ENCODE peak calls at places on chromosomes 13 and 19, in nine cellular contexts. J is A549, V is tibial nerve, T is prostate gland, G is suprapubic skin, L is RWPE2, B is heart left ventricle, I is Peyer's patch, U is breast epithelium. N is an unnamed sample.

GRCh38 chr13:76812206-76812882 is 73.9 kb downstream of the KCTD12 start:
- DNase-seq in G (peak; percentile 81), I (no peak), B (peak; percentile 66), J (no peak), L (no peak), T (no peak), V (peak; percentile 60), U (peak; percentile 21), N (peak; percentile 81)

GRCh38 chr13:50323440-50324070 is 308.3 kb downstream of the KCNRG start:
- DNase-seq in I (no peak), G (no peak), U (no peak), L (no peak), T (no peak), J (no peak), B (no peak), V (no peak), N (no peak)

GRCh38 chr13:66951426-66951825 is 278.7 kb downstream of the PCDH9 start:
- DNase-seq in B (no peak), G (no peak), J (no peak), U (no peak), I (no peak), L (no peak), T (no peak), V (no peak), N (no peak)

GRCh38 chr13:36154567-36155231 is 23.5 kb upstream of the DCLK1 start:
- DNase-seq in L (no peak), U (no peak), T (no peak), B (no peak), V (no peak), I (peak; percentile 46), G (no peak), J (no peak), N (no peak)

GRCh38 chr19:17794731-17795494 is at the start of gene B3GNT3:
- DNase-seq in V (no peak), G (no peak), I (peak; percentile 97), J (peak; percentile 47), T (peak; percentile 30), L (peak; percentile 88), B (peak; percentile 76), U (peak; percentile 24), N (peak; percentile 60)

GRCh38 chr13:91804724-91805123 is 406.3 kb downstream of the GPC5 start:
- DNase-seq in U (no peak), T (no peak), J (no peak), G (no peak), I (no peak), L (no peak), V (no peak), B (no peak), N (no peak)

GRCh38 chr13:105139380-105140285 is 1395.8 kb downstream of the EFNB2 start:
- DNase-seq in J (peak; percentile 46), U (peak; percentile 18), G (peak; percentile 57), L (no peak), V (peak; percentile 8), I (no peak), B (peak; percentile 58), T (no peak), N (peak; percentile 73)

GRCh38 chr13:45242070-45242469 is 41.2 kb upstream of the KCTD4 start:
- DNase-seq in J (no peak), L (no peak), V (no peak), B (no peak), U (no peak), I (no peak), G (no peak), T (peak; percentile 9), N (no peak)

GRCh38 chr19:30293051-30293785 is 79.0 kb upstream of the ZNF536 start:
- DNase-seq in T (no peak), G (no peak), I (no peak), U (no peak), J (no peak), V (no peak), B (no peak), L (no peak), N (no peak)

DNA sequence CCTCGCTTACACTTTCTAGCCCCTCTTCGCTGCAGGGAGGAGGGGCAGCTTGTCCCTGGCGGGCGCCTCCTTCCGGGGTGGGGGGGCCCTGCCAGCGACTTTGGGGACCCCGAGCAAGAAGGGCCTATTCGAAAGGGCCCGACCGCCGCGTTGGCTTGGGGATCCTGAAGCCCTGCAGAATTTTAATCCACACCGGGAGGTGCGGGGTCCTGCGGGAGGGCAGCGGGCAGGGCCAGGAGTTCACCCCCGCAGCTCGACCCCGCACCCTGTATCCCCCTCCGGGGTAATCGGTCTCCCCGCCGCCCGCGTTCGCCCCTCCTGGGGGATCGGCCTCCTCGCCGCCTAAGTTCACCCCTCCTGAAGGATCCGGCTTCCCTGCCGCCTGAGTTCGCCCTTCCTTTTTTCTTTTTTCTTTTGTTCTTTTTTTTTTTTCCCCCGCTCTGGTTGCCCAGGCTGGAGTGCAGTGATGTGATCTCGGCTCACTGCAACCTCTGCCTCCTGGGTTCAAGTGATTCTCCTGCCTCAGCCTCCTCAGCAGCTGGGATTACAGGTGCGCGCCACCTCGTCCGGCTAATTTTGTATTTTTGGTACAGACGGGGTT is 688 bp downstream of the MOB3A start:
- DNase-seq in V (no peak), J (no peak), I (no peak), L (no peak), G (no peak), U (no peak), B (no peak), T (no peak), N (no peak)
- H3K4me1 ChIP-seq in V (peaks cover 34% of the 10 kb centered on the region), J (peaks cover 14% of the 10 kb centered on the region), I (peaks cover 29% of the 10 kb centered on the region), L (peaks cover 28% of the 10 kb centered on the region), G (peaks cover 60% of the 10 kb centered on the region), U (peaks cover 21% of the 10 kb centered on the region), B (peaks cover 60% of the 10 kb centered on the region), T (peaks cover 20% of the 10 kb centered on the region), N (no peaks in the 10 kb centered on the region)

GRCh38 chr13:46388846-46389245 is 1.8 kb upstream of the RUBCNL start:
- DNase-seq in U (no peak), L (no peak), B (no peak), T (no peak), V (no peak), J (no peak), G (no peak), I (no peak), N (no peak)
- H3K4me3 ChIP-seq in U (no peak overlapping the region), L (no peak overlapping the region), B (no peak overlapping the region), T (no peak overlapping the region), V (no peak overlapping the region), J (no peak overlapping the region), G (no peak overlapping the region), I (no peak overlapping the region), N (no peak overlapping the region)

DNA sequence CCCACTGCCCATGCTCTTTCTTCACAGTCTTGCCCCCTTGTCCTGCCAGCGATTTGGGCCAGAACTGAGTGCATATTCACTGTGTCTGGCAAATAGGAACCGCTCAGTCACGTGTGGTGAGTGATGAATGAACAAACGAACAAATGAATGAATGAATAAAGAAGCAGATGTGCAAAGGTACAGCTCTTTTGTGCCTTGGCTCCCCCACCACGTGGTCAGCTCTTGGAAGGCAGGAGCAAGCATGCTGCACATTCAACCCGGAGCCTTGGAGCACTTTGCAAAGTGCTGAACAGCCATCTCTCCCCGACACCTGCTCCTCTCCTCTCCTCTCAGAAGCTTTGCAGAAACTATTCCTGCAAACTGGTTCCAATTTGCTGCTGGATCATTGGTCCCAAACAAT is 52.4 kb downstream of the LATS2 start:
- DNase-seq in J (no peak), B (no peak), T (no peak), G (no peak), I (no peak), V (no peak), U (no peak), L (no peak), N (no peak)
- H3K4me1 ChIP-seq in J (peaks cover 33% of the 10 kb centered on the region), B (peaks cover 82% of the 10 kb centered on the region), T (peaks cover 18% of the 10 kb centered on the region), G (peaks cover 11% of the 10 kb centered on the region), I (no peaks in the 10 kb centered on the region), V (peaks cover 38% of the 10 kb centered on the region), U (no peaks in the 10 kb centered on the region), L (no peaks in the 10 kb centered on the region), N (peaks cover 4% of the 10 kb centered on the region)

GRCh38 chr19:1904385-1905070 is 671 bp upstream of the ADAT3 start:
- DNase-seq in I (no peak), U (peak; percentile 83), B (no peak), T (peak; percentile 93), V (no peak), J (no peak), L (no peak), G (no peak), N (no peak)
- H3K4me3 ChIP-seq in I (no peak overlapping the region), U (peak overlapping the region; percentile 69), B (peak overlapping the region; percentile 69), T (peak overlapping the region; percentile 83), V (no peak overlapping the region), J (peak overlapping the region; percentile 65), L (peak overlapping the region; percentile 77), G (peak overlapping the region; percentile 58), N (no peak overlapping the region)

GRCh38 chr13:40648841-40649240 is 17.6 kb downstream of the FOXO1 start:
- DNase-seq in V (no peak), T (no peak), U (no peak), B (no peak), G (no peak), J (no peak), L (no peak), I (no peak), N (no peak)

GRCh38 chr13:40653558-40654318 is 12.7 kb downstream of the FOXO1 start:
- DNase-seq in G (no peak), B (no peak), J (no peak), I (no peak), V (no peak), L (no peak), T (no peak), U (no peak), N (no peak)

GRCh38 chr13:40656358-40656757 is 10.1 kb downstream of the FOXO1 start:
- DNase-seq in I (no peak), J (no peak), T (no peak), U (no peak), L (no peak), G (no peak), V (no peak), B (no peak), N (no peak)

GRCh38 chr13:40651866-40652587 is 14.4 kb downstream of the FOXO1 start:
- DNase-seq in I (no peak), T (no peak), U (no peak), B (no peak), L (no peak), G (no peak), J (no peak), V (no peak), N (no peak)

GRCh38 chr13:40652588-40652940 is 13.9 kb downstream of the FOXO1 start:
- DNase-seq in U (no peak), G (no peak), I (no peak), J (no peak), L (no peak), T (no peak), V (no peak), B (no peak), N (no peak)
- H3K4me1 ChIP-seq in U (peaks cover 4% of the 10 kb centered on the region), G (peaks cover 50% of the 10 kb centered on the region), I (peaks cover 7% of the 10 kb centered on the region), J (peaks cover 6% of the 10 kb centered on the region), L (peaks cover 14% of the 10 kb centered on the region), T (peaks cover 4% of the 10 kb centered on the region), V (peaks cover 53% of the 10 kb centered on the region), B (peaks cover 67% of the 10 kb centered on the region), N (no peaks in the 10 kb centered on the region)

DNA sequence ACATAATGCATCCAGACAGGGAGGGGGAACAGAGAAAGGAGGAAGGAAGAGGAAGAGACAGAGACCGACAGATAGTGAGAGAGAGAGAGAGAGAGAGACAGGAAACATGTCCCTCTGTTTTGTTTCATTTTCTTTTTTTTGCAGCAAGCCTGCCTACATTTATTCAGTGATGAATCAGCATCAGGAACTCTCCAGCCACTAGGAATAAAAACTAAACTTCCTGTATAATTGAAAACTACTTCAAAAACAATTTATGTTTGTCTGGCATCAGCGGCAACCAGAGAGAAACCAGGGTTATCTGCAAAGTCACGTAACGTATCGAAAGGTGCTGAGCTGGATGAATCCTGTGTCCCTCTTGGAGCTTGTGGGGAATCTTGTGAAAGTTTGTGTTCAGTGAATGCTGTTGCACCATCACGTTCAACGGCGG is 148.6 kb upstream of the SOX21 start:
- DNase-seq in T (no peak), B (no peak), V (peak; percentile 22), G (no peak), J (no peak), I (no peak), L (no peak), U (no peak), N (no peak)
- H3K4me3 ChIP-seq in T (peak overlapping the region; percentile 8), B (peak overlapping the region; percentile 54), V (peak overlapping the region; percentile 20), G (peak overlapping the region; percentile 39), J (no peak overlapping the region), I (no peak overlapping the region), L (no peak overlapping the region), U (peak overlapping the region; percentile 41), N (no peak overlapping the region)

N was measured in aorta.